ENCODE peak calls at places on chromosomes 11 and 22, in seven cellular contexts. C is Peyer's patch, K is sigmoid colon, T is fibroblast of lung, I is pancreas, S is right atrium auricular region, Z is right lobe of liver. R is an unnamed sample. For H3K36me3, the result is how much of the 10 kb centered on the place peaks cover.

GRCh38 chr11:119432484-119433368 is 9.8 kb upstream of the THY1 start:
- DNase-seq in C (no peak), K (no peak), T (peak), I (no peak), S (no peak), Z (no peak), R (no peak)

GRCh38 chr11:21142007-21142406 is 472.6 kb downstream of the NELL1 start:
- DNase-seq in C (no peak), K (no peak), T (no peak), I (no peak), S (no peak), Z (no peak), R (no peak)

GRCh38 chr22:28232231-28232630 is 313.2 kb upstream of the PITPNB start:
- DNase-seq in C (no peak), K (no peak), T (no peak), I (no peak), S (no peak), Z (no peak), R (no peak)

GRCh38 chr11:3902441-3902840 is 47.0 kb downstream of the STIM1 start:
- DNase-seq in C (no peak), K (no peak), T (no peak), I (no peak), S (no peak), Z (no peak), R (no peak)

GRCh38 chr11:45662665-45663485 is 2.5 kb downstream of the CHST1 start:
- DNase-seq in C (no peak), K (peak), T (peak), I (no peak), S (no peak), Z (peak), R (no peak)

GRCh38 chr11:45652781-45653180 is 12.6 kb downstream of the CHST1 start:
- DNase-seq in C (no peak), K (peak), T (peak), I (no peak), S (peak), Z (no peak), R (no peak)

GRCh38 chr11:15976433-15977045 is 379.8 kb downstream of the SOX6 start:
- DNase-seq in C (no peak), K (no peak), T (peak), I (no peak), S (no peak), Z (no peak), R (no peak)

GRCh38 chr22:20459862-20460261 is 22.2 kb upstream of the SCARF2 start:
- DNase-seq in C (no peak), K (no peak), T (no peak), I (no peak), S (no peak), Z (peak), R (no peak)

GRCh38 chr11:30585892-30586250 is 282 bp downstream of the MPPED2 start:
- DNase-seq in C (no peak), K (peak), T (no peak), I (peak), S (no peak), Z (peak), R (no peak)

GRCh38 chr11:7642747-7643146 is 30.6 kb downstream of the CYB5R2 start:
- DNase-seq in C (no peak), K (no peak), T (no peak), I (no peak), S (no peak), Z (no peak), R (no peak)

GRCh38 chr22:48973694-48974041 is 854.0 kb downstream of the BRD1 start:
- DNase-seq in C (no peak), K (no peak), T (no peak), I (no peak), S (no peak), Z (no peak), R (no peak)

GRCh38 chr22:29299136-29299900 is 7.1 kb upstream of the GAS2L1 start:
- DNase-seq in C (peak), K (no peak), T (no peak), I (no peak), S (peak), Z (no peak), R (no peak)
- H3K36me3 ChIP-seq in C (under half), K (half or more), T (under half), I (half or more), S (half or more), Z (under half), R (under half)

GRCh38 chr11:12223771-12224536 is 113.6 kb downstream of the MICAL2 start:
- DNase-seq in C (no peak), K (no peak), T (peak), I (no peak), S (no peak), Z (no peak), R (no peak)
- H3K36me3 ChIP-seq in C (under half), K (half or more), T (under half), I (under half), S (half or more), Z (under half), R (under half)

GRCh38 chr22:43176090-43176489 is 10.8 kb downstream of the TTLL12 start:
- DNase-seq in C (no peak), K (no peak), T (no peak), I (no peak), S (no peak), Z (peak), R (no peak)
- H3K36me3 ChIP-seq in C (under half), K (half or more), T (under half), I (under half), S (half or more), Z (under half), R (under half)

GRCh38 chr11:14872032-14872431 is 20.0 kb downstream of the CYP2R1 start:
- DNase-seq in C (no peak), K (no peak), T (no peak), I (no peak), S (no peak), Z (no peak), R (no peak)
- H3K36me3 ChIP-seq in C (under half), K (half or more), T (under half), I (under half), S (under half), Z (under half), R (under half)

DNA sequence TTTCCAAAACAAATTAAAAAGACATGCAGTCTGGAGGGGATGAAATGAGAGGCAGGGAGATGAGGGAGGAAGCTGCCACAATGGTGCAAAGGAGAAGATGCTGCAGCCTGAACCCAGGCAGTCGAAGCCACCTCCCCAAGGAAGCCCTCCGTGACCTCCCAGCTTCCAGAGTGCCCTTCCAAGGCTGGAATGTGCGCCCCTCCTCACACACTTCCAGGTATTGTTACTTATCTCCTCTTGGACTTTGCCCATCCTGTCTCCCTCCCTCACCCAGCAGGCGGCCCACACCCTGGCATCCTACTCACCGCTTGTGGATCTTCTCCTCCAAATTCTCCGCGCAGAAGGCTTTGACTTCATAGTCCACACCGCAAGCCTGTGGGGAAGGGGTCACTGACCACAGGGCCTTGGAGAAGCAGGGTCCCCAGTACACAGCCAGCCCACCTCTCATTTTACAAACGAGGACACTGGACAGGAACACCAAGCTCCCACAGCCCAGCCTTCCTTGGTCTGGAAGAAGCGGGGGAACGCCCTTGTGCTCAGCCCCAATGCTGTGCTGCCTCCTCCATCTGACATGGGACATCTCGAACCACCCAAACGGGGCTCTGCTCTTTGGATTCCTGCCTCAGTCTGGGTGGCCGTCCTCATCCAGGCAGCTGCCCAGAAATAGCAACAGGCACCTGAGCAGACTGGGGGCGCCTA is 40.3 kb downstream of the TPBGL start:
- DNase-seq in C (no peak), K (peak), T (no peak), I (peak), S (no peak), Z (no peak), R (no peak)
- H3K36me3 ChIP-seq in C (under half), K (half or more), T (under half), I (under half), S (under half), Z (under half), R (under half)

DNA sequence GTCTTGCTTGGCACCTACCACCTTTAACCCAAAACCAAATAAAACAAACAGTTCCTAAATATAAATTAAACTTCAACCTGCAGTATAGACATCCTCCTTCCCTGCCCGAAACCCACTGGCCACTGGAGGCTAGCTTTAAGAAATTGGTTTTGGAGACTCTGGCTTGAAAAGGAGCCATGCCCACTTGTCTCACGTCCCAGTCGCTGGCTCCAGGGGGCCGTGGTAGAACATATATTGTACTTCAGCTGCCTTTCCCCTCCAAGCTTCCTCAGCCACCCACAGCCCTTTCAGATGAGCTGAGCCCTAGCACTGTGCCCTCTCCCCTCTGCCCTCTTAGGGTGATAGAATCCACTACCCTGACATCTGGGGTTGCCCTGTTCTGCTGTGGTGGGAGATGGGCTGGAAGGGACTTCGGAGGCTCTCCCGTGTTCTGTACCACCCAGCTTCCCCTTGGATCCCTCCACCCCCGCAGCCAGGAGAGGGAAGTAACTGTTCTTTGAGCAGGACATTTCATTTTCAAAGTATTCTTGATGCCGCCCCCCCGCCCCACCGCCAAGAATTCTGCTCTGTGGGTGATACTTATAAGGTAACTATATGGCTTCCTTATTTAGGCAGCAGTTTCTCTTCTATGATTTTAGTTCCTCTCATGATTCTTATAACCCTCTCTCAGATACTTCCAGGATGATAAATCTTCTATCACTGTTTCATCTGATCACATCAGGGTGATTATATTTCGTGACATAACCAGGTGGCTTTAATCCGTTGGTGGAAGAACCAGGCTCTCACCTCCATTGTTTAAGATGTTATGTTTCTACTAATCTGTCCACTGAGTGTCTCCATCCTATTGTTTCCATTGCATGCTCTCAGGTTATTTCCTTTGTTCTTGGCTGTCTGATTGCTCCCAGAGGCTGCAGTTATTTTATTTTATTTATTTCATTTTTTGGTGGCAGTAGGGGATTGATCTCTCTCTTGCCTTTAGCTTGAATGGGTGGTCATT is 24.0 kb downstream of the ZBTB16 start:
- DNase-seq in C (no peak), K (peak), T (no peak), I (no peak), S (no peak), Z (no peak), R (no peak)
- H3K36me3 ChIP-seq in C (under half), K (half or more), T (under half), I (under half), S (half or more), Z (under half), R (under half)

DNA sequence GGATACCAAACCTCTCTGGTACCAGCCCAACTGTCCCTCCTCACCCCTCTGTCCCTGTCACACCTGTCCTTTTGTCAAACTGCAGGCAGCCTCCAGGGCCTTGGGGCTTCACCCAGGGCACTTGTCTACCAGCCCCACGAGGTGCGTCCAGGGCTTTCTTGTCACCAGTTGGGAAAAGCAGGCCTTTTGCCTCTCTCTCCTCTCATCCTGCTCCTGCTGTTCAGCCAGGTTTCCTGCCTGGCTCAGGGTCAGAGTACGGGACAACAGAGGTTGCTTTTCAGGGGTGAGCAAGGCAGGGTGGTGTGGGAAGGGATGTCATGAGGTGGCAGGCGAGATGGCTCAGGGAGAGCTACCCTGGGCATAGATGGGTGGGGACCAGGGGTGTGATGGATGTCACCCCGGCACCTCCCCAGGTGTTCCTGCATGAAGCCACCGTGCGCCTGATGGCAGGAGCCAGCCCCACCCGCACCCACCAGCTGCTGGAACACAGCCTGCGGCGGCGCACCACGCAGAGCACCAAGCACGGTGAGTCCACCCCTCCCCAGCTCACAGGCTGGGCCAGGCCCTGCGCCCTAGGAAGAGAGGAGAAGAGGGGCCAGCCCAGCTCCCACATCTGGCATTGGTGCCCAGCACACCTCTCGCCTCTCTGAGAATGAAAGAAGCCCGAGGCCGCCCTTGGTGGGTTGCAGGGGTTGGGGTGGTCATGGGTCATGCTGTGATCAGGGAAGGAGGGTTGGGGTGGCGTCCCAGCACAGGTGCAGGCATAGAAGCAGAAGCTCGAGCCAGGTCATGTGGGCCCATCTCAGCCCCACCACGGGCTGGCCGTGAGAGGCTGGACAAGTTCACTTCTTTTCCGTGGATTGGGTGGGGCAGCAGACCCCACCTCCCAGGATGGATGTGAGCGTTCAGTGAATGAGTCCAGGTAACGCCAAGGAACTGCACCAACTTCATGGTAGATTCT is 10.1 kb downstream of the SHISA8 start:
- DNase-seq in C (no peak), K (no peak), T (no peak), I (no peak), S (no peak), Z (no peak), R (peak)
- H3K36me3 ChIP-seq in C (under half), K (half or more), T (under half), I (under half), S (under half), Z (under half), R (half or more)